ENCODE peak calls at places on chromosomes 5 and 9, in seven cellular contexts. X is WTC11, B is fibroblast of mammary gland, P is AG09319, S is heart left ventricle, E is foreskin fibroblast, O is right lobe of liver. I is an unnamed sample.

GRCh38 chr5:143279698-143280097 is 123.8 kb downstream of the NR3C1 start:
- DNase-seq in X (peak; percentile 13), P (no peak), B (no peak), E (no peak), S (no peak), O (no peak), I (no peak)

GRCh38 chr9:20838218-20838617 is 154.2 kb downstream of the FOCAD start:
- DNase-seq in X (no peak), S (no peak), P (no peak), B (peak; percentile 37), O (no peak), E (peak; percentile 75), I (no peak)

GRCh38 chr5:120174089-120174488 is 290.0 kb upstream of the PRR16 start:
- DNase-seq in O (no peak), X (no peak), B (no peak), S (no peak), P (no peak), E (no peak), I (no peak)

GRCh38 chr5:644971-645370 is 32.8 kb downstream of the CEP72 start:
- DNase-seq in E (no peak), P (no peak), B (no peak), O (no peak), S (no peak), X (no peak), I (no peak)

GRCh38 chr5:28734396-28734795 is 1696.0 kb upstream of the CDH9 start:
- DNase-seq in S (no peak), P (no peak), B (no peak), O (no peak), E (no peak), X (no peak), I (no peak)

GRCh38 chr9:96599298-96599697 is 20.3 kb downstream of the CDC14B start:
- DNase-seq in P (no peak), X (no peak), S (no peak), E (peak; percentile 69), O (no peak), B (peak; percentile 74), I (no peak)

GRCh38 chr5:146051678-146052077 is 53.7 kb downstream of the PLAC8L1 start:
- DNase-seq in B (peak; percentile 38), X (no peak), E (peak; percentile 60), P (no peak), O (no peak), S (no peak), I (no peak)

GRCh38 chr9:136437430-136437829 is 2.2 kb downstream of the INPP5E start:
- DNase-seq in X (no peak), B (peak; percentile 64), E (peak; percentile 68), S (no peak), O (no peak), P (peak; percentile 20), I (no peak)

GRCh38 chr5:168810641-168811040 is 231.5 kb upstream of the PANK3 start:
- DNase-seq in X (no peak), O (no peak), S (no peak), E (no peak), B (no peak), P (no peak), I (no peak)

GRCh38 chr5:89343666-89344065 is 460.7 kb upstream of the MEF2C start:
- DNase-seq in X (no peak), E (peak; percentile 39), P (no peak), S (no peak), O (no peak), B (peak; percentile 19), I (no peak)

GRCh38 chr5:50889790-50890189 is 223.4 kb downstream of the PARP8 start:
- DNase-seq in E (no peak), S (no peak), O (no peak), P (no peak), X (no peak), B (no peak), I (no peak)

GRCh38 chr9:109861918-109862317 is 81.9 kb downstream of the PALM2AKAP2 start:
- DNase-seq in E (peak; percentile 55), P (no peak), O (no peak), S (no peak), B (no peak), X (no peak), I (no peak)

GRCh38 chr9:86943223-86943870 is 4.0 kb downstream of the GAS1 start:
- DNase-seq in E (peak; percentile 24), S (peak; percentile 29), B (no peak), X (no peak), P (no peak), O (peak; percentile 65), I (no peak)

GRCh38 chr5:56357426-56357825 is 124.3 kb upstream of the ANKRD55 start:
- DNase-seq in X (no peak), P (no peak), O (no peak), B (no peak), S (no peak), E (no peak), I (no peak)

GRCh38 chr5:125190232-125191051 is 444.0 kb upstream of the ZNF608 start:
- DNase-seq in X (no peak), B (no peak), P (peak; percentile 41), E (peak; percentile 88), S (no peak), O (no peak), I (no peak)

GRCh38 chr5:96022971-96023370 is 61.3 kb upstream of the ELL2 start:
- DNase-seq in X (no peak), S (no peak), E (peak; percentile 24), P (no peak), B (no peak), O (no peak), I (no peak)

GRCh38 chr9:95505676-95506437 is 10.9 kb downstream of the PTCH1 start:
- DNase-seq in S (peak; percentile 59), B (peak; percentile 52), X (peak; percentile 66), E (peak; percentile 69), P (no peak), O (peak; percentile 58), I (no peak)

GRCh38 chr9:131487001-131487400 is 15.7 kb upstream of the POMT1 start:
- DNase-seq in E (no peak), O (no peak), B (no peak), X (no peak), P (no peak), S (no peak), I (no peak)

DNA sequence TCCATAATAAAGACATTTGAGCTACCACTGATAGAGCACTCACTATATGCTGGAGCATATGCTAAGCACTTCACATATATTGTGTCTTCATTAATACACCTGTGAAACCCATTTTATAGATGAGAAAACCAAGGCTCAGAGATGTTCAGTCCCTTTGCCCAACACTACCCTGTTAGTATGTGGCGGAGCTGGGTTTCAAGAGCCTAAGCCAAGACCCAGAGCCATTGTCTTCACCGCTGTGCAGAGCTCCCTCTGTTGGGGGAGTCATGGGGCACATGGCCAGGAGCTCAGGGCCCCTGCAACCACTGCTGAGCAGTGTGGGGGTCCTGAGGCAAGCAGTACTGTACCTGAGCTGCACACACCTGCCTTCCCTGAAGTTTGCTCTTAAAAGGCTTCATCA is 37.3 kb upstream of the SLC25A51 start:
- DNase-seq in B (no peak), P (no peak), S (no peak), O (no peak), E (no peak), X (no peak), I (no peak)
- TF ChIP-seq CTCF in B (no peak), P (no peak), S (no peak), O (no peak), E (no peak), X (no peak), I (no peak)

GRCh38 chr9:101880846-101881245 is 142.4 kb upstream of the GRIN3A start:
- DNase-seq in B (no peak), P (no peak), O (no peak), S (no peak), E (no peak), X (no peak), I (no peak)

GRCh38 chr9:101877439-101877838 is 139.0 kb upstream of the GRIN3A start:
- DNase-seq in O (no peak), P (no peak), E (no peak), B (no peak), S (no peak), X (no peak), I (no peak)

GRCh38 chr9:101878734-101879133 is 140.3 kb upstream of the GRIN3A start:
- DNase-seq in S (no peak), B (no peak), O (no peak), P (no peak), X (no peak), E (no peak), I (no peak)

DNA sequence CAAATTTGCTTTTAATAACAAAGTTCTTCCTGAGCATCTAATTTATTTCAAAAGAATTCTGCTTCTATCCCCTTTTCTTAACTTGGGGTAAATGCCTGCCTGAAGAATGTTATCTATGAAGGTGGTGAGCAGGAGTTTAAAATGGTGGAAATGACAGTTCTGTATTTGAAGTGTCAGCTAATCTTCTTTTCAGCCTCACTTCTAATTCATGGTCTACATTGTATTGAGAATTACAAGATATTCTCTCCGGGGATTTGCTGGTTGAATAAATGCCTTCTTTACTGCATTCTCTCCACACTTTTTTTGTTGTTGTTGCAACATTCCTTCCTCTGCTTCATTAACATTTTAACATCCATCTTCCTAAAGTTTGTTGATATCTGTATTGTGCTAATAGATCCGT is 143.1 kb upstream of the GRIN3A start:
- DNase-seq in O (no peak), S (no peak), E (no peak), X (no peak), P (no peak), B (no peak), I (no peak)
- TF ChIP-seq CTCF in O (no peak), S (no peak), E (no peak), X (no peak), P (no peak), B (no peak), I (no peak)

DNA sequence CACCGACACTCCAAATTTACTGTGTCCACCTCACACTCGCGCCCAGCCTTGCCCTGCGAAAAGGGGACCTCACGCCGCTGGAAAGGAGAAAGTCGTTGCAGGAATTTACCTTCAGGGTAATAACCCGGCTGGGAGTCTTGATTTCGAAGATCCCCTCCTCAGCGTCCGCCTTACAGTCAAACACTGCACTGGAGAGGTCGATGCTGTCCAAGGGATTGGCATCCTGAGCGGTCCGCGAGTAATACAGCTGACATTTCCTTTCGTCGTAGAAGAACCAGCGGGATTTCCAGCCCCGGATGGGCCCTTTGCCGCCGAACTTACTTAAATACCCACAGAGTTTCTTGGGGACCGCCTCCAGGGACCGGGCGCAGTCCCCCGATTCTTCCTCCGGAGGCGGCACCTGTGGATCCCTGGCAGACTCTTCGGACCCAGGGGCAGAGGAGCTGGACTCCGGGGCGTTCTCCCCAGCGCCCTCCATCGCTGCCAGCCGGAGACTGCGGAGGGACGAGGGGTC is 328 bp downstream of the TBC1D2 start:
- DNase-seq in E (peak; percentile 70), X (no peak), P (no peak), S (peak; percentile 27), B (peak; percentile 46), O (no peak), I (peak; percentile 31)
- TF ChIP-seq CTCF in E (no peak), X (no peak), P (no peak), S (no peak), B (no peak), O (no peak), I (no peak)

DNA sequence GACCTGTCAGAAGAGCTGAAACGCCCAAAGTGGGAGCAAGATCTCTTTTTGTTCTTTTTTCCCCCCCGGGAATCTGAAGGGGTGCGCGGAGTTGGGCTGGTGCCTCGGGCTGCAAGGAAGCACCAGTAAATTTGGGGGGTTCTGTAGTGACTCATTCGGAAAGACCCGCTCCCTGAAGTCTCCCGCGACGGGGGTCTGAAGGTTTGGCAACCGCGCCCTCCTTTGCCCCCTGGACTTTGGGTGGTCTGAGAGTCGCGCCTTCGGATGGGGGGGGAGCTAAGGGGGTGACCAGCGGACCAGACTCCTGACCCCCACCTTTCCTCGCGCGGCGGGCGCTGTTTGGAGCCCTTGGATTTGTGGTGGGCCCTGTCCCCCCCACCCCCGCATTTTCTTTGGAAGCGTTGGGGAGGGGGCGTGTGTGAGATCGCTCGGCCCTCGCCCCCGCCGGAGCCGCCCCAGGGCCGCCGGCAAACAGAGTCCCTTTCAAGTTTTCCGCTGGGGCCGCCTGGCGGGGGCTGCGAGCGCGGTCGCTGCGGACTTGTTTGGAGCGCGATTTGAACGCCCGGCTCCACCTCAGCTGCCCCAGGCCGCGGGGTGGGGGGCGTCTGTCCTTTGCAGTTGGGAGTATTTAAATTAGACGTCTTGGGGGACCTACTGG is 2.0 kb downstream of the CXXC5 start:
- DNase-seq in S (peak; percentile 70), E (peak; percentile 67), X (peak; percentile 72), P (no peak), B (no peak), O (peak; percentile 64), I (no peak)
- TF ChIP-seq CTCF in S (peak; percentile 41), E (peak; percentile 33), X (no peak), P (peak; percentile 35), B (no peak), O (peak; percentile 22), I (no peak)